ENCODE peak calls at places on chromosome 5, in nine cellular contexts. One of them, this sample, is unnamed.

GRCh38 chr5:6632324-6632930 is 417 bp downstream of the NSUN2 start:
- DNase-seq in uterus: no peak
- DNase-seq in adipocyte: peak; percentile 60
- DNase-seq in iPS DF 19.7: no peak
- DNase-seq in right atrium auricular region: no peak
- DNase-seq in left lobe of liver: peak; percentile 53
- DNase-seq in stimulated activated naive CD4-positive, alpha-beta T cell: no peak
- DNase-seq in stimulated activated CD4-positive, alpha-beta T cell treated with anti-CD3 and anti-CD28 coated beads, Interleukin-2, amount 100 ng/mL, for 48 hours: no peak
- DNase-seq in IMR-90: no peak
- DNase-seq in this sample: no peak

GRCh38 chr5:180431932-180432331 is 62.2 kb upstream of the CNOT6 start:
- DNase-seq in uterus: no peak
- DNase-seq in adipocyte: no peak
- DNase-seq in iPS DF 19.7: no peak
- DNase-seq in right atrium auricular region: no peak
- DNase-seq in left lobe of liver: no peak
- DNase-seq in stimulated activated naive CD4-positive, alpha-beta T cell: no peak
- DNase-seq in stimulated activated CD4-positive, alpha-beta T cell treated with anti-CD3 and anti-CD28 coated beads, Interleukin-2, amount 100 ng/mL, for 48 hours: no peak
- DNase-seq in IMR-90: no peak
- DNase-seq in this sample: no peak

GRCh38 chr5:144297083-144297482 is 126.4 kb downstream of the KCTD16 start:
- DNase-seq in uterus: no peak
- DNase-seq in adipocyte: no peak
- DNase-seq in iPS DF 19.7: no peak
- DNase-seq in right atrium auricular region: no peak
- DNase-seq in left lobe of liver: no peak
- DNase-seq in stimulated activated naive CD4-positive, alpha-beta T cell: no peak
- DNase-seq in stimulated activated CD4-positive, alpha-beta T cell treated with anti-CD3 and anti-CD28 coated beads, Interleukin-2, amount 100 ng/mL, for 48 hours: no peak
- DNase-seq in IMR-90: no peak
- DNase-seq in this sample: no peak

GRCh38 chr5:148796931-148797330 is 29.5 kb upstream of the ADRB2 start:
- DNase-seq in uterus: no peak
- DNase-seq in adipocyte: no peak
- DNase-seq in iPS DF 19.7: no peak
- DNase-seq in right atrium auricular region: no peak
- DNase-seq in left lobe of liver: no peak
- DNase-seq in stimulated activated naive CD4-positive, alpha-beta T cell: no peak
- DNase-seq in stimulated activated CD4-positive, alpha-beta T cell treated with anti-CD3 and anti-CD28 coated beads, Interleukin-2, amount 100 ng/mL, for 48 hours: no peak
- DNase-seq in IMR-90: no peak
- DNase-seq in this sample: no peak

GRCh38 chr5:41527201-41527779 is 16.9 kb upstream of the PLCXD3 start:
- DNase-seq in uterus: no peak
- DNase-seq in adipocyte: peak; percentile 67
- DNase-seq in iPS DF 19.7: no peak
- DNase-seq in right atrium auricular region: peak; percentile 74
- DNase-seq in left lobe of liver: no peak
- DNase-seq in stimulated activated naive CD4-positive, alpha-beta T cell: no peak
- DNase-seq in stimulated activated CD4-positive, alpha-beta T cell treated with anti-CD3 and anti-CD28 coated beads, Interleukin-2, amount 100 ng/mL, for 48 hours: no peak
- DNase-seq in IMR-90: peak; percentile 98
- DNase-seq in this sample: peak; percentile 90

GRCh38 chr5:57171818-57172465 is 1.9 kb upstream of the GPBP1 start:
- DNase-seq in uterus: no peak
- DNase-seq in adipocyte: no peak
- DNase-seq in iPS DF 19.7: no peak
- DNase-seq in right atrium auricular region: no peak
- DNase-seq in left lobe of liver: no peak
- DNase-seq in stimulated activated naive CD4-positive, alpha-beta T cell: no peak
- DNase-seq in stimulated activated CD4-positive, alpha-beta T cell treated with anti-CD3 and anti-CD28 coated beads, Interleukin-2, amount 100 ng/mL, for 48 hours: peak; percentile 23
- DNase-seq in IMR-90: peak; percentile 54
- DNase-seq in this sample: no peak

GRCh38 chr5:161846731-161847130 is 1.2 kb upstream of the GABRA1 start:
- DNase-seq in uterus: no peak
- DNase-seq in adipocyte: no peak
- DNase-seq in iPS DF 19.7: peak; percentile 63
- DNase-seq in right atrium auricular region: no peak
- DNase-seq in left lobe of liver: no peak
- DNase-seq in stimulated activated naive CD4-positive, alpha-beta T cell: no peak
- DNase-seq in stimulated activated CD4-positive, alpha-beta T cell treated with anti-CD3 and anti-CD28 coated beads, Interleukin-2, amount 100 ng/mL, for 48 hours: no peak
- DNase-seq in IMR-90: no peak
- DNase-seq in this sample: no peak

GRCh38 chr5:134227259-134227658 is 1.4 kb upstream of the PPP2CA start:
- DNase-seq in uterus: peak; percentile 38
- DNase-seq in adipocyte: peak; percentile 8
- DNase-seq in iPS DF 19.7: peak; percentile 50
- DNase-seq in right atrium auricular region: no peak
- DNase-seq in left lobe of liver: no peak
- DNase-seq in stimulated activated naive CD4-positive, alpha-beta T cell: no peak
- DNase-seq in stimulated activated CD4-positive, alpha-beta T cell treated with anti-CD3 and anti-CD28 coated beads, Interleukin-2, amount 100 ng/mL, for 48 hours: no peak
- DNase-seq in IMR-90: peak; percentile 23
- DNase-seq in this sample: no peak

GRCh38 chr5:81265101-81265500 is 32.0 kb downstream of the CKMT2 start:
- DNase-seq in uterus: no peak
- DNase-seq in adipocyte: peak; percentile 16
- DNase-seq in iPS DF 19.7: no peak
- DNase-seq in right atrium auricular region: no peak
- DNase-seq in left lobe of liver: no peak
- DNase-seq in stimulated activated naive CD4-positive, alpha-beta T cell: no peak
- DNase-seq in stimulated activated CD4-positive, alpha-beta T cell treated with anti-CD3 and anti-CD28 coated beads, Interleukin-2, amount 100 ng/mL, for 48 hours: no peak
- DNase-seq in IMR-90: peak; percentile 66
- DNase-seq in this sample: no peak

GRCh38 chr5:92652735-92653134 is 928.3 kb downstream of the NR2F1-AS1 start:
- DNase-seq in uterus: no peak
- DNase-seq in adipocyte: peak; percentile 90
- DNase-seq in iPS DF 19.7: no peak
- DNase-seq in right atrium auricular region: no peak
- DNase-seq in left lobe of liver: no peak
- DNase-seq in stimulated activated naive CD4-positive, alpha-beta T cell: no peak
- DNase-seq in stimulated activated CD4-positive, alpha-beta T cell treated with anti-CD3 and anti-CD28 coated beads, Interleukin-2, amount 100 ng/mL, for 48 hours: no peak
- DNase-seq in IMR-90: peak; percentile 71
- DNase-seq in this sample: peak; percentile 25

GRCh38 chr5:1292846-1293415 is 1.9 kb downstream of the TERT start:
- DNase-seq in uterus: no peak
- DNase-seq in adipocyte: no peak
- DNase-seq in iPS DF 19.7: no peak
- DNase-seq in right atrium auricular region: no peak
- DNase-seq in left lobe of liver: no peak
- DNase-seq in stimulated activated naive CD4-positive, alpha-beta T cell: no peak
- DNase-seq in stimulated activated CD4-positive, alpha-beta T cell treated with anti-CD3 and anti-CD28 coated beads, Interleukin-2, amount 100 ng/mL, for 48 hours: no peak
- DNase-seq in IMR-90: no peak
- DNase-seq in this sample: no peak

GRCh38 chr5:43231977-43232376 is 40.0 kb downstream of the NIM1K start:
- DNase-seq in uterus: no peak
- DNase-seq in adipocyte: no peak
- DNase-seq in iPS DF 19.7: no peak
- DNase-seq in right atrium auricular region: no peak
- DNase-seq in left lobe of liver: peak; percentile 88
- DNase-seq in stimulated activated naive CD4-positive, alpha-beta T cell: no peak
- DNase-seq in stimulated activated CD4-positive, alpha-beta T cell treated with anti-CD3 and anti-CD28 coated beads, Interleukin-2, amount 100 ng/mL, for 48 hours: no peak
- DNase-seq in IMR-90: no peak
- DNase-seq in this sample: no peak

GRCh38 chr5:154237946-154238345 is 47.4 kb downstream of the GALNT10 start:
- DNase-seq in uterus: no peak
- DNase-seq in adipocyte: no peak
- DNase-seq in iPS DF 19.7: no peak
- DNase-seq in right atrium auricular region: no peak
- DNase-seq in left lobe of liver: no peak
- DNase-seq in stimulated activated naive CD4-positive, alpha-beta T cell: no peak
- DNase-seq in stimulated activated CD4-positive, alpha-beta T cell treated with anti-CD3 and anti-CD28 coated beads, Interleukin-2, amount 100 ng/mL, for 48 hours: no peak
- DNase-seq in IMR-90: no peak
- DNase-seq in this sample: no peak

GRCh38 chr5:141617128-141617527 is 1.7 kb downstream of the DIAPH1 start:
- DNase-seq in uterus: no peak
- DNase-seq in adipocyte: no peak
- DNase-seq in iPS DF 19.7: no peak
- DNase-seq in right atrium auricular region: no peak
- DNase-seq in left lobe of liver: no peak
- DNase-seq in stimulated activated naive CD4-positive, alpha-beta T cell: no peak
- DNase-seq in stimulated activated CD4-positive, alpha-beta T cell treated with anti-CD3 and anti-CD28 coated beads, Interleukin-2, amount 100 ng/mL, for 48 hours: no peak
- DNase-seq in IMR-90: peak; percentile 29
- DNase-seq in this sample: no peak

GRCh38 chr5:64637837-64638443 is 52.4 kb upstream of the SHISAL2B start:
- DNase-seq in uterus: no peak
- DNase-seq in adipocyte: no peak
- DNase-seq in iPS DF 19.7: no peak
- DNase-seq in right atrium auricular region: no peak
- DNase-seq in left lobe of liver: no peak
- DNase-seq in stimulated activated naive CD4-positive, alpha-beta T cell: no peak
- DNase-seq in stimulated activated CD4-positive, alpha-beta T cell treated with anti-CD3 and anti-CD28 coated beads, Interleukin-2, amount 100 ng/mL, for 48 hours: no peak
- DNase-seq in IMR-90: no peak
- DNase-seq in this sample: no peak

GRCh38 chr5:129905467-129906176 is 1.4 kb downstream of the CHSY3 start:
- DNase-seq in uterus: peak; percentile 16
- DNase-seq in adipocyte: peak; percentile 55
- DNase-seq in iPS DF 19.7: no peak
- DNase-seq in right atrium auricular region: no peak
- DNase-seq in left lobe of liver: no peak
- DNase-seq in stimulated activated naive CD4-positive, alpha-beta T cell: no peak
- DNase-seq in stimulated activated CD4-positive, alpha-beta T cell treated with anti-CD3 and anti-CD28 coated beads, Interleukin-2, amount 100 ng/mL, for 48 hours: no peak
- DNase-seq in IMR-90: peak; percentile 3
- DNase-seq in this sample: no peak

GRCh38 chr5:139681112-139681458 is 32.9 kb downstream of the CXXC5 start:
- DNase-seq in uterus: no peak
- DNase-seq in adipocyte: no peak
- DNase-seq in iPS DF 19.7: no peak
- DNase-seq in right atrium auricular region: no peak
- DNase-seq in left lobe of liver: no peak
- DNase-seq in stimulated activated naive CD4-positive, alpha-beta T cell: no peak
- DNase-seq in stimulated activated CD4-positive, alpha-beta T cell treated with anti-CD3 and anti-CD28 coated beads, Interleukin-2, amount 100 ng/mL, for 48 hours: no peak
- DNase-seq in IMR-90: no peak
- DNase-seq in this sample: no peak

GRCh38 chr5:19771174-19771835 is 216.7 kb downstream of the CDH18 start:
- DNase-seq in uterus: no peak
- DNase-seq in adipocyte: peak; percentile 36
- DNase-seq in iPS DF 19.7: no peak
- DNase-seq in right atrium auricular region: no peak
- DNase-seq in left lobe of liver: no peak
- DNase-seq in stimulated activated naive CD4-positive, alpha-beta T cell: no peak
- DNase-seq in stimulated activated CD4-positive, alpha-beta T cell treated with anti-CD3 and anti-CD28 coated beads, Interleukin-2, amount 100 ng/mL, for 48 hours: no peak
- DNase-seq in IMR-90: peak; percentile 40
- DNase-seq in this sample: no peak

GRCh38 chr5:137712268-137712667 is 23.6 kb downstream of the KLHL3 start:
- DNase-seq in uterus: no peak
- DNase-seq in adipocyte: no peak
- DNase-seq in iPS DF 19.7: no peak
- DNase-seq in right atrium auricular region: no peak
- DNase-seq in left lobe of liver: no peak
- DNase-seq in stimulated activated naive CD4-positive, alpha-beta T cell: no peak
- DNase-seq in stimulated activated CD4-positive, alpha-beta T cell treated with anti-CD3 and anti-CD28 coated beads, Interleukin-2, amount 100 ng/mL, for 48 hours: no peak
- DNase-seq in IMR-90: no peak
- DNase-seq in this sample: no peak

GRCh38 chr5:10301266-10301665 is 6.4 kb downstream of the CMBL start:
- DNase-seq in uterus: no peak
- DNase-seq in adipocyte: no peak
- DNase-seq in iPS DF 19.7: no peak
- DNase-seq in right atrium auricular region: no peak
- DNase-seq in left lobe of liver: no peak
- DNase-seq in stimulated activated naive CD4-positive, alpha-beta T cell: no peak
- DNase-seq in stimulated activated CD4-positive, alpha-beta T cell treated with anti-CD3 and anti-CD28 coated beads, Interleukin-2, amount 100 ng/mL, for 48 hours: no peak
- DNase-seq in IMR-90: no peak
- DNase-seq in this sample: no peak

GRCh38 chr5:89374144-89374784 is 491.3 kb upstream of the MEF2C start:
- DNase-seq in uterus: no peak
- DNase-seq in adipocyte: peak; percentile 23
- DNase-seq in iPS DF 19.7: no peak
- DNase-seq in right atrium auricular region: no peak
- DNase-seq in left lobe of liver: no peak
- DNase-seq in stimulated activated naive CD4-positive, alpha-beta T cell: no peak
- DNase-seq in stimulated activated CD4-positive, alpha-beta T cell treated with anti-CD3 and anti-CD28 coated beads, Interleukin-2, amount 100 ng/mL, for 48 hours: no peak
- DNase-seq in IMR-90: no peak
- DNase-seq in this sample: no peak

GRCh38 chr5:80597500-80597899 is 27.4 kb upstream of the ANKRD34B start:
- DNase-seq in uterus: no peak
- DNase-seq in adipocyte: no peak
- DNase-seq in iPS DF 19.7: no peak
- DNase-seq in right atrium auricular region: no peak
- DNase-seq in left lobe of liver: no peak
- DNase-seq in stimulated activated naive CD4-positive, alpha-beta T cell: no peak
- DNase-seq in stimulated activated CD4-positive, alpha-beta T cell treated with anti-CD3 and anti-CD28 coated beads, Interleukin-2, amount 100 ng/mL, for 48 hours: no peak
- DNase-seq in IMR-90: no peak
- DNase-seq in this sample: no peak

This sample was measured in AG09309.